ENCODE peak calls at places on chromosome 6, in six cellular contexts. N, G, H, L, M and V are unnamed samples.

GRCh38 chr6:3237761-3238662 is 10.6 kb upstream of the TUBB2B start:
- DNase-seq in M (no peak), L (no peak), N (no peak), G (no peak), H (no peak), V (peak)

GRCh38 chr6:70345619-70346018 is 42.7 kb upstream of the COL9A1 start:
- DNase-seq in N (no peak), M (no peak), G (no peak), L (no peak), H (no peak), V (no peak)

GRCh38 chr6:102517506-102517905 is 1124.0 kb downstream of the GRIK2 start:
- DNase-seq in H (no peak), N (no peak), M (no peak), G (no peak), L (no peak), V (no peak)

GRCh38 chr6:39240155-39240757 is 11.0 kb upstream of the KCNK5 start:
- DNase-seq in N (no peak), L (no peak), G (no peak), H (no peak), M (no peak), V (no peak)

GRCh38 chr6:119742188-119742803 is 392.7 kb upstream of the MAN1A1 start:
- DNase-seq in L (peak), G (peak), M (peak), H (peak), N (peak), V (peak)

GRCh38 chr6:31586013-31586412 is at the start of gene LST1:
- DNase-seq in H (no peak), N (no peak), M (no peak), G (no peak), L (no peak), V (no peak)

GRCh38 chr6:28725890-28726348 is 197.9 kb downstream of the TRIM27 start:
- DNase-seq in M (peak), N (no peak), L (peak), H (no peak), G (no peak), V (no peak)

GRCh38 chr6:158161566-158162254 is 6.4 kb downstream of the SERAC1 start:
- DNase-seq in L (no peak), M (no peak), H (no peak), N (no peak), G (no peak), V (no peak)

GRCh38 chr6:119037941-119038623 is 40.4 kb downstream of the FAM184A start:
- DNase-seq in N (no peak), G (no peak), M (no peak), L (no peak), H (no peak), V (no peak)

GRCh38 chr6:14275493-14275851 is 157.9 kb downstream of the CD83 start:
- DNase-seq in G (no peak), H (no peak), M (no peak), N (no peak), L (no peak), V (no peak)

GRCh38 chr6:55040102-55040848 is 134.0 kb upstream of the HCRTR2 start:
- DNase-seq in G (no peak), H (no peak), M (peak), L (peak), N (peak), V (peak)

GRCh38 chr6:14875678-14876063 is 370.2 kb upstream of the JARID2 start:
- DNase-seq in M (no peak), L (no peak), H (no peak), G (no peak), N (peak), V (peak)

GRCh38 chr6:69105288-69105687 is 470.2 kb downstream of the ADGRB3 start:
- DNase-seq in G (no peak), L (peak), M (no peak), H (no peak), N (no peak), V (peak)

GRCh38 chr6:44002071-44002590 is 125.1 kb downstream of the MRPL14 start:
- DNase-seq in M (no peak), H (no peak), L (no peak), N (no peak), G (no peak), V (no peak)
- H3K4me3 ChIP-seq in M (peak), H (peak), L (peak), N (peak), G (no peak), V (peak)

GRCh38 chr6:73985891-73986290 is 289.9 kb downstream of the CD109 start:
- DNase-seq in H (peak), G (no peak), L (peak), M (peak), N (no peak), V (peak)
- TF ChIP-seq CTCF in H (peak), G (no peak), L (peak), M (peak), N (peak), V (peak)

DNA sequence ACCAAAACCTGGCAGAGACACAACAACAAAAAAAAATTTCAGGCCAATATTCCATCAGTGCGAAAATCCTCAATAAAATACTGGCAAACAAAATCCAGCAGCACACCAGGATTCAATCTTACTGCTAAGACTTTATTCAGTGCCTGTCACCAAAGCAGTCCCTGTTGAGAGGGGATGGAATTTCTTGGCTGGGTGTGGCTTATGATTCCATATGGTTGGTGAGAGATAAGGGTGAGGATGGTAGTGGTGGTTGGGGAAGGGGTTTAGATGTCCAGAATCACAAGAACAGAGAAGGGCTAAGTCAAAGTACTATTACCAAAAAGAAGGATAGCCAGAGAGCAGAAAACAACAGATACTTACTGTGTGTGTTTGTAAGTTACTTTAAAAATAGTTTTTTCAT is 152.8 kb upstream of the SLC35B3 start:
- DNase-seq in H (no peak), N (no peak), M (no peak), L (no peak), G (no peak), V (no peak)
- H3K4me3 ChIP-seq in H (no peak), N (no peak), M (no peak), L (no peak), G (no peak), V (no peak)

DNA sequence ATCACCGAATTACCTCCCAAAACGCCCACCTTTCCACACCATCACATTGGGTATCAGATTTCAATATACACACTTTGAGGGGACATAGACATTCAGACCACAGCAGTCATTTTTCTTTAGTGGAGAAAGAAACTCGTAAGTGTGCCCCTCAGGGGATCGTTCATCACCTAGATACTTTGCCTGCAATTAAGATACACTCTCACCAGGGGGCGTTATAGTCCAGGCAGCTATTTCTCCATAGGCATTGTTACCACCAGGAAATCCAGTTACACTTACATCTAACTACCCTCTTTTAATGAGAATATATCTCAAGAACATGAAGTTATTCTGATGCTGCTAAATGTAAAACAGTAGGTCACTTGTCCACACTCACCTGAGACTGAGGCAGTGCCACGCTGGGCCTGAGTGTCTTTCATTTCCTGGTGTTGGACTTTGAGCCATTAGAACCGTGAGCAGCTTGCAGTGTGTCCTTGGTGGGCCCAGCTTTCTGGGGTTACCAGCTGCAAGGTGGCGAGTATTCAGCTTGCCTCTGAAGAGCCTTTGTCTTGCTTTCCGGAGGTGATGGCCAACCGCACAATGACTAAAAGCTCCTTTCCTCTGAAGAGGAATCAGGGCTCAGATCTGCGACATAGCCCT is 35.1 kb upstream of the UNC93A start:
- DNase-seq in L (no peak), N (no peak), H (no peak), M (no peak), G (no peak), V (no peak)
- TF ChIP-seq CTCF in L (no peak), N (no peak), H (peak), M (no peak), G (no peak), V (no peak)

GRCh38 chr6:149467265-149467664 is 17.5 kb downstream of the ZC3H12D start:
- DNase-seq in M (no peak), H (no peak), L (no peak), G (no peak), N (no peak), V (no peak)
- H3K4me3 ChIP-seq in M (no peak), H (no peak), L (no peak), G (no peak), N (no peak), V (no peak)